ENCODE peak calls at places on chromosomes 2 and 18, in six cellular contexts. P is transverse colon, M is K562, S is endothelial cell of umbilical vein, T is GM23338, A is SK-N-SH. R is an unnamed sample. For H3K27me3, the result is how much of the 10 kb centered on the place peaks cover.

GRCh38 chr2:54206596-54206995 is 49.4 kb downstream of the TSPYL6 start:
- DNase-seq in S (peak), T (peak), P (no peak), M (peak), A (peak), R (no peak)

GRCh38 chr2:73068147-73068546 is 3.4 kb downstream of the SFXN5 start:
- DNase-seq in T (no peak), M (no peak), S (no peak), P (no peak), A (no peak), R (no peak)

GRCh38 chr2:110718990-110719389 is 13.4 kb upstream of the ACOXL start:
- DNase-seq in M (no peak), P (no peak), S (no peak), T (no peak), A (no peak), R (no peak)

GRCh38 chr2:160270571-160271113 is 70.6 kb upstream of the ITGB6 start:
- DNase-seq in A (peak), T (peak), S (peak), M (no peak), P (no peak), R (no peak)

GRCh38 chr2:45930396-45930792 is 278.9 kb downstream of the PRKCE start:
- DNase-seq in S (no peak), P (no peak), A (no peak), T (no peak), M (no peak), R (no peak)

GRCh38 chr2:45836316-45836715 is 184.8 kb downstream of the PRKCE start:
- DNase-seq in A (no peak), M (no peak), T (peak), P (no peak), S (no peak), R (no peak)

GRCh38 chr2:194346189-194346588 is 1310.8 kb upstream of the SLC39A10 start:
- DNase-seq in S (no peak), P (no peak), A (no peak), T (peak), M (no peak), R (no peak)

GRCh38 chr2:105610444-105611327 is 134.0 kb upstream of the NCK2 start:
- DNase-seq in P (no peak), M (no peak), T (no peak), A (no peak), S (no peak), R (no peak)

GRCh38 chr18:37762076-37762475 is 196.5 kb upstream of the CELF4 start:
- DNase-seq in P (no peak), T (no peak), S (no peak), M (no peak), A (no peak), R (no peak)

GRCh38 chr2:237427807-237428506 is 14.0 kb upstream of the COL6A3 start:
- DNase-seq in A (no peak), T (no peak), P (no peak), S (no peak), M (no peak), R (no peak)

GRCh38 chr2:20365249-20365817 is 14.7 kb upstream of the PUM2 start:
- DNase-seq in T (no peak), M (no peak), P (no peak), A (no peak), S (no peak), R (no peak)

GRCh38 chr2:195706161-195706900 is 49.3 kb downstream of the SLC39A10 start:
- DNase-seq in M (no peak), S (no peak), T (peak), P (no peak), A (no peak), R (no peak)

GRCh38 chr2:197878792-197879191 is 74.4 kb downstream of the PLCL1 start:
- DNase-seq in M (no peak), A (no peak), P (no peak), T (peak), S (peak), R (no peak)

GRCh38 chr2:112767693-112768380 is 3.4 kb upstream of the CKAP2L start:
- DNase-seq in P (no peak), M (no peak), A (no peak), S (peak), T (no peak), R (no peak)

GRCh38 chr2:230443540-230443939 is 27.5 kb downstream of the SP100 start:
- DNase-seq in A (no peak), T (no peak), S (peak), M (no peak), P (no peak), R (no peak)

GRCh38 chr2:165901595-165901994 is 52.0 kb downstream of the TTC21B start:
- DNase-seq in T (no peak), S (no peak), M (no peak), P (no peak), A (no peak), R (no peak)

GRCh38 chr2:234164499-234165409 is 114.3 kb downstream of the SPP2 start:
- DNase-seq in S (peak), M (no peak), T (no peak), P (no peak), A (no peak), R (no peak)

GRCh38 chr18:267380-267687 is 513 bp downstream of the THOC1 start:
- DNase-seq in T (peak), P (no peak), S (no peak), A (no peak), M (no peak), R (no peak)

GRCh38 chr2:58207189-58207588 is 33.9 kb downstream of the FANCL start:
- DNase-seq in S (no peak), M (no peak), P (no peak), A (no peak), T (peak), R (no peak)

GRCh38 chr2:143171817-143172216 is 42.6 kb downstream of the ARHGAP15 start:
- DNase-seq in M (no peak), T (peak), S (no peak), P (no peak), A (no peak), R (no peak)

DNA sequence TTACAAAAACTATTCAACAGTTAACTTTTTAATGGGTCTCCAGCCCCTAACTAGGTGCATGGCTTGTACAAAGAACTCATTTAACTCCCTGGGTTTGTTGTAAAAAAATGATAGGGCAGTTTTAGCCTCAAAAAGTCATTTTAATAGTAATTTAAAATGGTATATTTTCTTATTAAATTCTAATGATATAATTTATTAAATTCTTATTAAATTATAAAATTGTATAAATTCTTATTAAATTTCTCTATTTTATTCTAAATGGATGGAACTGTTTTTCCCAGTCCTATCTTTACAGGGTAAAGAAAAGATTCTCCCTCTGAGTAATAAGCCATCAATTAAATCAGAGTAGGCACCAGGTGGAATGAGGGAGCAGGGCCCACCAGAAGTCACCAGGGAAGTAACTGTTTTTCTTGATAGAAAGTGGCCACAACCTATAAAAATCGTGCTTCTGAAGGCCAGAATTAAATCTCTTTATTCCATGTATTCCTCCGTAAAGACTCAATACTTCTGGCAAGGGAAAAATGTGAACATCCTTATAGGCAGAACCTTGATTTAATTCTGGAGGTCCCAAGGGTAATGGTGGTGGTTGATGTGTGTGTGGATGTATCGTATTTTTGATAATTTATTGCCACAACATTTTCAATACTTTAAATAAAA is 829 bp downstream of the FKBP7 start:
- DNase-seq in T (no peak), M (no peak), A (peak), S (no peak), P (no peak), R (no peak)
- H3K4me3 ChIP-seq in T (peak), M (peak), A (peak), S (peak), P (peak), R (peak)

GRCh38 chr2:49837894-49838293 is 683.6 kb upstream of the FSHR start:
- DNase-seq in M (no peak), T (no peak), P (no peak), S (no peak), A (no peak), R (no peak)
- H3K27me3 ChIP-seq in M (under half), T (under half), P (under half), S (under half), A (under half), R (under half)

GRCh38 chr2:217685255-217685605 is 317.6 kb downstream of the TNS1 start:
- DNase-seq in A (no peak), P (peak), M (no peak), T (peak), S (no peak), R (peak)
- TF ChIP-seq POLR2AphosphoS5 in A (no peak), P (peak), M (no peak), T (no peak), S (no peak), R (no peak)

DNA sequence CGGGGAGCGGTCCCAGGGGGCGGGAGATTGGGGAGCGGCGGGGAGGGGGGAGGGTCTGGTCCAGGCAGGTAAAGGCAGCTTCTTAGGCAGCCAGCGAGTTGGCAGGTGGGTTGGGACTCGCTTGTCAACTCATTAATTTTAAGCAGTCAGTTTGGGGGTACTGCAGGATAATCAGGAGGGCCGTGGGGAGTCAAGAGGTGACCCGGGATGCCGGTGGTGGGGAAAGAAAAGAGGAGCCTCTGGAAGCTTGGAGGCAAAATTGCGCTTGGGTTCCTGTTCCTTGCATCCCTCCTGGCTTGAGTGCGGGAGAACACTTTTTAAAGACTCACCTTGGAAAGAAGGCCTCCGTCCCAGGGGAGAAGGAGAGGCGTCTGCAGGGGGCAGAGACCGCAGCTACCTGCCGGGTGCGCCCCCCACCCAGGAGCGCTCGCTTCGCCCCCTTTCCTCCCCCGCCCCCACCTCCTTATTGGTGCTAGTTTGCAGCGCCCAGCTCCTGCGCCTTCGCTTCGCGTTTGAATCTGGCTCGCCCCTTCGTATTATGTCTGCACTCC is at the start of gene KCNJ3:
- DNase-seq in M (no peak), A (peak), T (peak), S (no peak), P (no peak), R (no peak)
- H3K4me3 ChIP-seq in M (no peak), A (peak), T (peak), S (no peak), P (peak), R (peak)

DNA sequence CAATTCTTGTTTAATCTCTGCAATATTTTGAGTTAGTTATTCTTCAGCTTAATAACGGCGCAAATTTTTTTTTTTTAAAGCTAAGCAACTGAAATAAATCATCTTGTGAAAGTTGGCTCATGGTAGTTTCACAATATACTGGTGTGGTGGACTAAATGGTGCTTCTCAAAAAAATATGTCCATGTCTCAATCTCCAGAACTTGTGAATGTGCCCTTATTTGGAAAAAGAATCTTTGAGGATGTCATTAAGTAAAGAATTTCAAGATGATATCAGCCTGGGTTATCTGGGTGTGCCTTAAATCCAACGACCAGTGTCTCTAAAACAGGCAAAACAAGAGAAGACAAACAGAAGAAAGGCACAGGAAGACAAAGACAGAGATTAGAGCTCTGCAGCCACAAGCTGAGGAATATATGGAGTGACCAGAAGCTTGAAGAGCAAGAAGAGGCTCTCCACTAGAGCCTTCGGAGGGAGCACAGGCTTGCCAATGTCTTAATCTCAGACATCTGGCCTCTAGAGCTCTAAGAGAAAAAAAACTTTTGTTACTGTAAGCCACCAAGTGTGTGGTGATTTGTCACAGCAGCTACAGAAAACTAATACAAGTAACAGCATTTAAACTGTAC is 71.4 kb downstream of the HNMT start:
- DNase-seq in P (no peak), A (no peak), M (no peak), T (no peak), S (no peak), R (no peak)
- H3K27me3 ChIP-seq in P (under half), A (under half), M (under half), T (under half), S (under half), R (under half)

GRCh38 chr18:75210274-75211001 is at the start of gene TSHZ1:
- DNase-seq in T (peak), A (peak), M (peak), P (peak), S (peak), R (peak)

GRCh38 chr18:75208836-75209128 is 157 bp downstream of the PTGR3 start:
- DNase-seq in A (no peak), S (peak), M (no peak), P (no peak), T (no peak), R (no peak)

GRCh38 chr18:75208055-75208835 is 694 bp downstream of the PTGR3 start:
- DNase-seq in P (peak), M (peak), T (peak), A (peak), S (peak), R (peak)

GRCh38 chr18:75209952-75210261 is 690 bp upstream of the TSHZ1 start:
- DNase-seq in S (no peak), T (no peak), M (no peak), P (no peak), A (no peak), R (no peak)

DNA sequence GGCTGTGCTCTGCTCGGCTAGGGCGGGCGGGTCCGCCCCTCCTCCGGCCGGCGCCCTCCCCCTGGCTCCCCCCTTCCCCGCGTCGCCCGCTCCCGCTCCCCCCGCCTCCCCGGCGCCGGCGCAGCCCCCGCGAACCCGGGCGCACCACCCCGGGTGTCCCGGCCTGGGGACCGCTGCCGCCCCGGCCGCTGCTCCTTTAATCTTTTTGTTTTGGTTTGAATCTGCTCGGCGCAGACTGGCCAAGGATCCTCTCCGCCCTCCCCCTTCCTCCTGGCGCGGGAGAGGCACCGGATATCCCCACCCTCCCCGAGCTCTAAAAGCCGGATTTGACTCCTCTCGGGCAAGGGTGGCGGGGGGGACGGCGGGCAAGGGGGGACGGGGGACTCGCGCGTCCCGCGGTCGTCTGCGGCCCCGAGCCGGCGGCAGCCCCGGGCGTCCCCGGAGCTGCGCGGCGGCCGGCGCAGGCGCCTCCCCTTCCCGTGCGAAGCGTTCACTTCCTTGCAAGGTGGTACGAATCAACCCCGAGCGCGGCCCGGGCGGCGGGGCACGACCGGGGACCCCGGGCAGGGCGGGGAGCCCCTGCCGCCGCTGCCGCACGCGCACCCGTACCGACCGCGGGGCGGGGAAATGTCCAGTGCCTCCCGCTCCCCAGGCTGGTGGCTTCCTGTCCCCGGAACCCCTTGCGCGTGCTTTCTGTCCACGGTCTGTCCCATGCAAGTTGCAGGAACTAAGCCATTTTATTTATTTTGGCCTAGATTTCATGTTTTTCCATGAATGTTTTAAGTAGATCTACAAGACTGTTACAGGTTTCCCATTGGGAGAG is at the start of gene PTGR3:
- DNase-seq in S (peak), P (peak), M (peak), A (peak), T (peak), R (peak)
- TF ChIP-seq POLR2AphosphoS5 in S (peak), P (peak), M (no peak), A (no peak), T (no peak), R (peak)

GRCh38 chr2:29990112-29990511 is 68.7 kb upstream of the ALK start:
- DNase-seq in S (no peak), P (no peak), M (no peak), A (no peak), T (no peak), R (no peak)

GRCh38 chr2:29981402-29981801 is 60.0 kb upstream of the ALK start:
- DNase-seq in M (no peak), T (no peak), S (no peak), P (no peak), A (no peak), R (no peak)

GRCh38 chr2:29983308-29983707 is 61.9 kb upstream of the ALK start:
- DNase-seq in P (no peak), M (no peak), T (no peak), S (no peak), A (no peak), R (no peak)

DNA sequence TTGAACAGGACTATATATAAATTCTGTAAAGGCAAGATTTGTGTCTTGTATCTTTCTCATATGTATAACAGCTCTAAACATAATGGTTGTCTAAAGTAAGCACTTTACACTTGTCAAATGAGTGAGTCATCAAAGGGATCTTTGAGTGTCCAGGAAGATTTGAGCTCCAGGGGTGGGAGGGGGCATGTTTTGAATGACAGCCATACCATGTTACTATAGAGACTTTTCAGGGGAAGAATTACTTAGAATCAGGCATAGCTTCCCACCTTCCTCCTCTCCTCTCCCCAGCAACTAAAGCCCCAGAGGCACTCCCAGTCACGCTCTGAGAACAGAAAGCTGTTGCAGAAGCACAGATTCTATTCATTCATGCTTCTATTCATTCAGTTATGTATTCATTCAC is 65.8 kb upstream of the ALK start:
- DNase-seq in P (no peak), T (no peak), A (no peak), S (no peak), M (no peak), R (no peak)
- H3K4me3 ChIP-seq in P (no peak), T (no peak), A (no peak), S (no peak), M (no peak), R (no peak)

GRCh38 chr2:70964596-70965386 is 13.6 kb upstream of the ANKRD53 start:
- DNase-seq in S (peak), P (peak), M (peak), T (peak), A (peak), R (peak)

GRCh38 chr2:70962211-70962884 is 16.1 kb upstream of the ANKRD53 start:
- DNase-seq in M (no peak), T (no peak), A (peak), P (no peak), S (no peak), R (no peak)

GRCh38 chr2:70964133-70964532 is 14.3 kb upstream of the ANKRD53 start:
- DNase-seq in M (no peak), S (no peak), T (no peak), A (peak), P (no peak), R (no peak)

GRCh38 chr2:70961648-70961994 is 16.8 kb upstream of the ANKRD53 start:
- DNase-seq in M (no peak), P (no peak), S (no peak), A (no peak), T (no peak), R (no peak)

GRCh38 chr2:70962885-70963878 is 15.2 kb upstream of the ANKRD53 start:
- DNase-seq in M (no peak), S (no peak), T (no peak), A (peak), P (no peak), R (peak)
- H3K27me3 ChIP-seq in M (half or more), S (under half), T (half or more), A (under half), P (under half), R (under half)

GRCh38 chr2:174339571-174339966 is 4.8 kb downstream of the SP9 start:
- DNase-seq in T (no peak), S (no peak), P (no peak), A (no peak), M (no peak), R (no peak)
- TF ChIP-seq POLR2AphosphoS5 in T (no peak), S (no peak), P (no peak), A (no peak), M (no peak), R (no peak)

R was measured in breast epithelium.